ENCODE peak calls at places on chromosomes 4 and X, in eight cellular contexts. R is NCI-H524, I is KG1, J is endothelial cell, C is mesothelial cell of epicardium, E is AG09319, V is IMR-90, P is Peyer's patch. D is an unnamed sample.
A peak's percentile ranks its signal among the peaks of the same experiment; 100 is the strongest.

GRCh38 chr4:55348436-55348835 is 2.4 kb downstream of the SRD5A3 start:
- DNase-seq in V (peak; percentile 82), J (no peak), E (no peak), C (no peak), P (no peak), I (no peak), R (no peak), D (no peak)

GRCh38 chrX:23202316-23202715 is 132.3 kb upstream of the PTCHD1 start:
- DNase-seq in I (no peak), J (no peak), C (no peak), E (no peak), R (no peak), P (no peak), V (no peak), D (no peak)

GRCh38 chr4:4831825-4832224 is 27.6 kb upstream of the MSX1 start:
- DNase-seq in V (no peak), E (no peak), P (no peak), I (no peak), C (no peak), J (no peak), R (no peak), D (no peak)

GRCh38 chr4:8028884-8029568 is 89.4 kb upstream of the AFAP1 start:
- DNase-seq in I (no peak), R (no peak), C (no peak), J (no peak), E (no peak), V (no peak), P (no peak), D (no peak)

GRCh38 chr4:179804440-179804839 is 2362.2 kb upstream of the AGA start:
- DNase-seq in P (no peak), I (no peak), R (no peak), C (no peak), J (no peak), V (peak; percentile 13), E (no peak), D (no peak)

GRCh38 chr4:168710353-168710946 is 213.6 kb downstream of the PALLD start:
- DNase-seq in P (no peak), V (peak; percentile 79), J (no peak), C (no peak), R (no peak), I (no peak), E (peak; percentile 43), D (no peak)

GRCh38 chr4:52659722-52660261 is 691 bp upstream of the USP46 start:
- DNase-seq in J (peak; percentile 42), V (no peak), E (no peak), C (peak; percentile 61), I (no peak), R (no peak), P (peak; percentile 39), D (peak; percentile 53)

GRCh38 chr4:40367451-40367850 is 32.3 kb downstream of the CHRNA9 start:
- DNase-seq in J (no peak), I (no peak), R (no peak), P (no peak), V (no peak), C (no peak), E (no peak), D (no peak)

GRCh38 chrX:11557120-11557519 is 108.6 kb downstream of the ARHGAP6 start:
- DNase-seq in P (no peak), V (peak; percentile 72), J (no peak), R (no peak), I (no peak), C (no peak), E (no peak), D (no peak)

GRCh38 chrX:24748196-24748595 is 54.5 kb downstream of the POLA1 start:
- DNase-seq in I (no peak), E (no peak), C (no peak), P (no peak), R (no peak), J (no peak), V (no peak), D (no peak)

GRCh38 chrX:136291824-136292223 is 8.9 kb upstream of the ADGRG4 start:
- DNase-seq in E (no peak), P (no peak), V (no peak), I (no peak), R (no peak), C (no peak), J (no peak), D (no peak)

GRCh38 chrX:82589410-82589809 is 918.7 kb upstream of the POU3F4 start:
- DNase-seq in E (no peak), R (no peak), I (no peak), P (no peak), C (no peak), V (no peak), J (no peak), D (no peak)

GRCh38 chr4:130478406-130478805 is 1382.5 kb downstream of the C4orf33 start:
- DNase-seq in C (no peak), V (peak; percentile 87), R (no peak), P (no peak), E (peak; percentile 27), I (no peak), J (no peak), D (no peak)

GRCh38 chr4:38752393-38752961 is 30.3 kb downstream of the TLR10 start:
- DNase-seq in P (no peak), I (no peak), J (no peak), C (no peak), E (no peak), V (peak; percentile 66), R (no peak), D (no peak)

D was measured in lung.